ENCODE peak calls at places on chromosomes 11 and 22, in six cellular contexts. R is NCI-H2081, K is posterior vena cava, B is AG08396, I is spleen, Y is kidney tubule cell. W is an unnamed sample.
A peak's percentile ranks its signal among the peaks of the same experiment; 100 is the strongest.

GRCh38 chr11:19577849-19578619 is 134.6 kb upstream of the NAV2 start:
- DNase-seq in R (peak; percentile 69), K (peak; percentile 85), B (no peak), I (no peak), Y (no peak), W (no peak)

GRCh38 chr11:75472081-75472732 is 39.2 kb upstream of the KLHL35 start:
- DNase-seq in R (no peak), K (no peak), B (no peak), I (peak; percentile 80), Y (peak; percentile 28), W (no peak)

GRCh38 chr22:50605349-50606074 is 4.9 kb downstream of the MAPK8IP2 start:
- DNase-seq in R (no peak), K (peak; percentile 74), B (peak; percentile 15), I (peak; percentile 39), Y (no peak), W (no peak)

GRCh38 chr22:31728857-31729256 is 21.1 kb downstream of the PRR14L start:
- DNase-seq in R (no peak), K (no peak), B (no peak), I (no peak), Y (no peak), W (no peak)

GRCh38 chr11:64092119-64092760 is 56.5 kb downstream of the FLRT1 start:
- DNase-seq in R (no peak), K (no peak), B (no peak), I (no peak), Y (no peak), W (peak; percentile 74)

GRCh38 chr11:126029805-126030204 is 32.9 kb downstream of the CDON start:
- DNase-seq in R (no peak), K (no peak), B (no peak), I (no peak), Y (no peak), W (no peak)

GRCh38 chr22:30265131-30265720 is 1.4 kb downstream of the OSM start:
- DNase-seq in R (no peak), K (no peak), B (no peak), I (peak; percentile 85), Y (no peak), W (no peak)

GRCh38 chr11:87859583-87859982 is 315.7 kb downstream of the RAB38 start:
- DNase-seq in R (no peak), K (no peak), B (no peak), I (no peak), Y (peak; percentile 13), W (no peak)

GRCh38 chr11:71501071-71501985 is 25.7 kb upstream of the KRTAP5-7 start:
- DNase-seq in R (no peak), K (peak; percentile 59), B (no peak), I (no peak), Y (no peak), W (no peak)

GRCh38 chr11:67372993-67373915 is at the start of gene CLCF1:
- DNase-seq in R (no peak), K (peak; percentile 94), B (peak; percentile 87), I (peak; percentile 94), Y (peak; percentile 96), W (peak; percentile 91)

GRCh38 chr11:57294225-57295131 is 30.3 kb downstream of the TNKS1BP1 start:
- DNase-seq in R (peak; percentile 12), K (no peak), B (no peak), I (no peak), Y (peak; percentile 19), W (no peak)

GRCh38 chr11:22583963-22584492 is 41.6 kb downstream of the FANCF start:
- DNase-seq in R (no peak), K (no peak), B (no peak), I (no peak), Y (no peak), W (no peak)

GRCh38 chr11:121467965-121468364 is 15.2 kb upstream of the SORL1-AS1 start:
- DNase-seq in R (no peak), K (no peak), B (no peak), I (no peak), Y (no peak), W (no peak)

GRCh38 chr22:49909476-49910205 is 8.6 kb downstream of the ALG12 start:
- DNase-seq in R (no peak), K (no peak), B (no peak), I (no peak), Y (no peak), W (no peak)

GRCh38 chr11:132941024-132941646 is 591.2 kb downstream of the OPCML start:
- DNase-seq in R (peak; percentile 57), K (no peak), B (peak; percentile 32), I (no peak), Y (peak; percentile 29), W (no peak)

GRCh38 chr22:36286096-36286957 is 33.4 kb downstream of the APOL1 start:
- DNase-seq in R (peak; percentile 55), K (peak; percentile 93), B (peak; percentile 91), I (peak; percentile 89), Y (peak; percentile 69), W (peak; percentile 87)

GRCh38 chr22:45882881-45883810 is 93.8 kb downstream of the WNT7B start:
- DNase-seq in R (no peak), K (peak; percentile 68), B (no peak), I (peak; percentile 64), Y (no peak), W (peak; percentile 59)

GRCh38 chr11:8006349-8006977 is 19.3 kb downstream of the EIF3F start:
- DNase-seq in R (peak; percentile 46), K (no peak), B (peak; percentile 77), I (no peak), Y (peak; percentile 69), W (no peak)

GRCh38 chr11:73453562-73453961 is 77.4 kb downstream of the RELT start:
- DNase-seq in R (no peak), K (no peak), B (no peak), I (no peak), Y (no peak), W (no peak)

GRCh38 chr11:1757861-1758610 is 5.7 kb downstream of the CTSD start:
- DNase-seq in R (no peak), K (no peak), B (no peak), I (peak; percentile 93), Y (no peak), W (peak; percentile 69)

GRCh38 chr22:44211946-44212930 is 31.5 kb downstream of the PARVG start:
- DNase-seq in R (no peak), K (peak; percentile 84), B (no peak), I (no peak), Y (no peak), W (no peak)

GRCh38 chr11:110759972-110760381 is 47.7 kb upstream of the ARHGAP20 start:
- DNase-seq in R (no peak), K (no peak), B (peak; percentile 15), I (no peak), Y (peak; percentile 9), W (no peak)

W was measured in upper lobe of right lung.